ENCODE peak calls at places on chromosomes 3 and 15, in five cellular contexts. N is A549, W is K562, B is HepG2, P is GM12878. S is an unnamed sample.

GRCh38 chr15:34647569-34648334 is 64.3 kb upstream of the GOLGA8B start:
- DNase-seq in N (no peak), W (peak), B (no peak), P (no peak), S (no peak)

GRCh38 chr3:107574650-107575049 is 51.9 kb downstream of the BBX start:
- DNase-seq in N (peak), W (peak), B (peak), P (no peak), S (no peak)

GRCh38 chr15:78341057-78341763 is 1.1 kb downstream of the CRABP1 start:
- DNase-seq in N (peak), W (no peak), B (no peak), P (no peak), S (no peak)

GRCh38 chr3:121970047-121970446 is 52.0 kb downstream of the ILDR1 start:
- DNase-seq in N (no peak), W (no peak), B (no peak), P (no peak), S (no peak)

GRCh38 chr15:92595506-92596337 is 59.9 kb downstream of the FAM174B start:
- DNase-seq in N (no peak), W (no peak), B (no peak), P (no peak), S (no peak)

GRCh38 chr15:64048766-64049165 is 2.5 kb upstream of the DAPK2 start:
- DNase-seq in N (no peak), W (no peak), B (no peak), P (no peak), S (no peak)

GRCh38 chr3:42590989-42591756 is 513 bp downstream of the SS18L2 start:
- DNase-seq in N (no peak), W (no peak), B (no peak), P (no peak), S (no peak)

GRCh38 chr3:185856652-185857051 is 31.8 kb upstream of the IGF2BP2 start:
- DNase-seq in N (no peak), W (no peak), B (no peak), P (no peak), S (no peak)

GRCh38 chr3:140342668-140343067 is 335.2 kb upstream of the TRIM42 start:
- DNase-seq in N (no peak), W (no peak), B (no peak), P (no peak), S (no peak)

GRCh38 chr3:27509376-27509775 is 25.2 kb upstream of the SLC4A7 start:
- DNase-seq in N (no peak), W (no peak), B (no peak), P (no peak), S (no peak)

GRCh38 chr3:38648659-38649499 is 608 bp downstream of the SCN5A start:
- DNase-seq in N (no peak), W (no peak), B (no peak), P (no peak), S (no peak)

GRCh38 chr3:105516972-105517371 is 150.3 kb downstream of the ALCAM start:
- DNase-seq in N (peak), W (no peak), B (no peak), P (no peak), S (no peak)

DNA sequence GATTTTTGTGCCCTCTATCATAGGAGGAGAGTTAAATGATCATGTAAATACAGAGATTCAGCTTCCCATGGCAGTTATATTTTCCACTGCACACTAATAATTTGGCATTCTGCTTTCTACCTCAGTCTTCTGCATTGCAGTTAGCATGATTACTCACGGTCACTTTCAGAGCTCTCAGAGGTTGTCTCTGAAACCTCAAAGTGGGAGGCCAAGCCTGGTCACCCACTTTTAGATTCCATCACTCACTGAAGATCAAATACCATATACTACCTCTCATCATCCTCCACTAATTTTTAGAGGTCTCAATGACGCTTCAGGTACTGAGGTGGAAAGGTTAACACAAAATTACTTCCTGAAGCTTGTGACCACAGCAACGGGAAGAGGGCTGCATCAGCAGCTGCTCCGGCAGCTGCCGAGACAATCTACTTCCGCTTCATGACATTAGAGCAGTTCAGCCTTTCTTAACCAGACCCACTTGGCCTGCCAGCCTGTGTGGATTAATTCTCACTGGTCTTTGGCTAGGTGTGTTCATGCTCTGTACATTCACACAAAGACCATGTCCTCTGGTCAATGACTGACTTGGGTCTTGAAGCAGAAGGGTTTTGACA is 416.4 kb upstream of the PDZRN3 start:
- DNase-seq in N (no peak), W (no peak), B (no peak), P (no peak), S (no peak)
- TF ChIP-seq KDM1A in N (no peak), W (no peak), B (no peak), P (no peak), S (no peak)

GRCh38 chr3:133937756-133938601 is 42.3 kb upstream of the RAB6B start:
- DNase-seq in N (no peak), W (no peak), B (no peak), P (no peak), S (peak)

GRCh38 chr3:133939496-133939835 is 43.8 kb upstream of the RAB6B start:
- DNase-seq in N (no peak), W (no peak), B (no peak), P (no peak), S (no peak)

GRCh38 chr3:133940536-133940935 is 44.9 kb upstream of the RAB6B start:
- DNase-seq in N (no peak), W (no peak), B (no peak), P (no peak), S (no peak)

GRCh38 chr3:133937061-133937686 is 41.5 kb upstream of the RAB6B start:
- DNase-seq in N (no peak), W (no peak), B (no peak), P (no peak), S (no peak)

DNA sequence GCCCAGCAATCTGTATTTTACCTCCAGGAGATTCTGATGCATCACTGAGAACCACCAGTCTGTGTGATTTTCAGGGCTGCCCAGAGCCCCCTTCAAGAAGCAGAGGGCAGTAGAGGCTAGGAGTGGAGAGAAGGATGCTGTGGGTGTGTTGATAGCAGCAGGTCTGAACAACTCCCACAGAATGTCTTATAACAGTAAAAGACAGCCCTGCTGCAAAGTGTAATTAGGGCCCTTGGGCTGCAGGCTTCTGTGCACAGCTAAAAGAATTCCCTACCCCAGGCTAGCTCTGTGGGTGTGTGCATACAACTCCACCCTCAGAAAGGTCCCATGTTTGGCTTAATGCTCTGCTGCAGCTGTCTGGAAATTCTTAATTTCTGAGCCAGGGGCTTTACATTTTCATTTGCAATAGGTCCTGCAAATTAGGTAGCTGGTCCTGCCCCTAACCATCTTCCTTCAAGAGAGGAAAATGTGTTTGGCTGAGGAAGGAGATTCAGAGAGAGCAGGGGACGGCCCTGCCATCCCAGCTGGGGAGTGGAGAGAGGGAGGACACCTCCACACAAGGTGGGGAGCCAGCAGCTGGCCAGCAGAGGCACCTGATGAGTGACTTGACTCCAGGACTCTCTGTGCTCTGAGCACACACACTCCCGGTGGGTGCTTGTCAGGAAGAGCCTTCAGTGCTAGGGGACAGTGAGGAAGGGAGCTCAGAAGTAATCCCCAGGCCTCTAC is 43.3 kb upstream of the RAB6B start:
- DNase-seq in N (no peak), W (no peak), B (no peak), P (no peak), S (no peak)
- TF ChIP-seq KDM1A in N (no peak), W (no peak), B (no peak), P (no peak), S (no peak)

GRCh38 chr3:52253314-52254260 is 8.0 kb downstream of the PPM1M start:
- DNase-seq in N (no peak), W (no peak), B (no peak), P (peak), S (no peak)

GRCh38 chr3:52257911-52258310 is 12.4 kb downstream of the PPM1M start:
- DNase-seq in N (no peak), W (no peak), B (no peak), P (no peak), S (no peak)

GRCh38 chr3:52256622-52257021 is 11.1 kb downstream of the PPM1M start:
- DNase-seq in N (no peak), W (no peak), B (no peak), P (no peak), S (no peak)

GRCh38 chr3:52259035-52259434 is 13.5 kb downstream of the PPM1M start:
- DNase-seq in N (no peak), W (no peak), B (no peak), P (no peak), S (no peak)

DNA sequence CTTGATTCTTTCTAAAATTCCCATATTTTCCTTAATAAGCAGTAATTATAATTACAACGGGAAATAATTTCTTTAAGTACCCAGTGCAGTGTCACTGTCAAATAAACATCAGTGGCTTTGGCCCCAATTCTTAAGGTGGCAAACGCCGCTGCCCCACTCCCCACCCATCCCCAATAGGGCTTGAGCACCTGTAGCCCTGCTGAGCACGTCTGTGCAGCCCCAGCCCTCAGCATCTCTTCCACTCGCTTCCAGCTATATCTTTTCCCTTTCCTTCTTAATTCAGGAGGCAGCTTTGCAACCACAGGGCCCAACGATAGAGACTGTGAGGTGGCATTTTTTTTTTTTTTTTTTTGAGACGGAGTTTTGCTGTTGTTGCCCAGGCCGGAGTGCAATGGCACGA is 9.0 kb downstream of the PPM1M start:
- DNase-seq in N (no peak), W (no peak), B (no peak), P (no peak), S (no peak)
- TF ChIP-seq KDM1A in N (no peak), W (no peak), B (no peak), P (no peak), S (no peak)

GRCh38 chr3:169846458-169847193 is 23.1 kb downstream of the LRRC31 start:
- DNase-seq in N (no peak), W (no peak), B (no peak), P (peak), S (no peak)
- TF ChIP-seq KDM1A in N (no peak), W (no peak), B (no peak), P (no peak), S (no peak)

GRCh38 chr3:113261996-113262665 is 50.8 kb downstream of the BOC start:
- DNase-seq in N (no peak), W (no peak), B (peak), P (no peak), S (no peak)
- TF ChIP-seq KDM1A in N (no peak), W (no peak), B (no peak), P (no peak), S (no peak)

DNA sequence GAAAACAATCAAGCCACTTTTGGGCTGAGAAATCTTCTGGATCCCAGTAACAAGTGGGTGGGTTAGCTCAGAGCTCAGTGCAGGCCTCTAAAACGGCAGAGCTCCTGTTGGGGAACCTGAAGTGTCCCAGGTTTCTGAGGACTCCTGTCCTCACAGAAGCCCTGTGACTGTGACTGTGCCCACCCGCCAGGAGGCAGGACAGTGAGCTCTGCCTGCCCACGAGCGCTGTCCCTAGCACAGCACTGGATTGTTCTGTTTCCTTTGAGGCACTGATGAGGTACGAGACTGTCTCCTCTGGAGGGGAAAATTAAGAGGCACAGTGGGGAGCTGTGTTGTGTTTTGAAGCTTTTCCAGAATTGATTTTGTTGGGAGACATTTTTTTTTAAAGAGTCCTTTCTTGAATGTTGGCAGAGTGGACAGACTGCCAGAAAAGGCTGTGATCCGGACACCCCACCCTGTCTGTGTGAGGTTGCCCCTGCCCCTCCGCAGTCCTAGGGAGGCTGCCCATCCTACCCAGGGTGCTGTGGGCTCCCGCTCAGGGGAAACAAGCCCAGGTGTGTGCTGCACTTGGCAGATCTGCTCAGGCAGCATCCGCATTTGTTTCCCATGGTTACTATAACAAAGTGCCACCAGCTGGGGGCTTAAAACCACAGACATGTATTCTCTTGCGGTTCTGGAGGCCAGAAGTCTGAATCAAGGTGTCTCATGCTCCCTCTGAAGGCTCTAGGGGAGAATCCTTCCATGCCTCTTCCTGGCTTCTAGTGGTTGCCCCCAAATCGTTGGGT is 66.6 kb upstream of the LARS2 start:
- DNase-seq in N (no peak), W (no peak), B (no peak), P (no peak), S (no peak)
- TF ChIP-seq KDM1A in N (no peak), W (no peak), B (no peak), P (no peak), S (no peak)

GRCh38 chr15:95822946-95823345 is 507.6 kb upstream of the NR2F2 start:
- DNase-seq in N (no peak), W (no peak), B (no peak), P (no peak), S (no peak)
- TF ChIP-seq KDM1A in N (no peak), W (no peak), B (no peak), P (no peak), S (no peak)

GRCh38 chr15:62021991-62022600 is 38.2 kb downstream of the VPS13C start:
- DNase-seq in N (peak), W (peak), B (peak), P (no peak), S (no peak)
- TF ChIP-seq KDM1A in N (no peak), W (no peak), B (no peak), P (no peak), S (no peak)

S was measured in H1.